ENCODE peak calls at places on chromosomes 3 and 15, in five cellular contexts. Q is brain microvascular endothelial cell, A is colonic mucosa, J is aorta, S is right lobe of liver. T is an unnamed sample.

GRCh38 chr3:109548192-109548938 is 211.0 kb upstream of the DPPA4 start:
- DNase-seq in J (no peak), Q (peak), A (no peak), S (no peak), T (no peak)

GRCh38 chr3:134327594-134327975 is 46.7 kb downstream of the AMOTL2 start:
- DNase-seq in S (no peak), A (no peak), Q (peak), J (peak), T (no peak)

GRCh38 chr3:161142486-161142885 is 37.3 kb upstream of the B3GALNT1 start:
- DNase-seq in A (no peak), J (no peak), Q (no peak), S (no peak), T (no peak)

GRCh38 chr15:68380456-68380855 is 51.5 kb downstream of the ITGA11 start:
- DNase-seq in J (no peak), A (no peak), S (no peak), Q (no peak), T (peak)

GRCh38 chr15:95503640-95504225 is 826.8 kb upstream of the NR2F2 start:
- DNase-seq in Q (no peak), S (no peak), J (no peak), A (no peak), T (no peak)

GRCh38 chr15:74776851-74777768 is 4.8 kb upstream of the CSK start:
- DNase-seq in S (peak), A (peak), Q (no peak), J (no peak), T (peak)

GRCh38 chr15:58487041-58487723 is 55.4 kb downstream of the LIPC start:
- DNase-seq in Q (no peak), A (no peak), S (no peak), J (no peak), T (no peak)

GRCh38 chr3:40043444-40043755 is 234.0 kb downstream of the MYRIP start:
- DNase-seq in A (no peak), Q (peak), S (no peak), J (no peak), T (no peak)

GRCh38 chr3:6825527-6825926 is 35.4 kb upstream of the GRM7 start:
- DNase-seq in Q (no peak), S (peak), J (no peak), A (no peak), T (no peak)

GRCh38 chr3:129281726-129282125 is 3.1 kb downstream of the HMCES start:
- DNase-seq in S (no peak), J (no peak), A (no peak), Q (no peak), T (no peak)

GRCh38 chr3:136720091-136720490 is 32.1 kb downstream of the STAG1 start:
- DNase-seq in J (no peak), Q (no peak), A (no peak), S (no peak), T (no peak)

GRCh38 chr15:79458491-79458890 is 26.4 kb downstream of the MINAR1 start:
- DNase-seq in J (no peak), Q (no peak), S (no peak), A (no peak), T (no peak)

GRCh38 chr15:99068186-99068585 is 36.7 kb upstream of the SYNM start:
- DNase-seq in S (no peak), A (no peak), Q (no peak), J (no peak), T (no peak)

GRCh38 chr15:62120776-62121175 is 44.3 kb downstream of the C2CD4B start:
- DNase-seq in S (no peak), J (no peak), Q (no peak), A (no peak), T (no peak)

GRCh38 chr3:146421814-146422748 is 47.3 kb downstream of the PLSCR2 start:
- DNase-seq in J (no peak), A (no peak), Q (peak), S (no peak), T (no peak)

GRCh38 chr15:60004846-60005351 is 788 bp downstream of the FOXB1 start:
- DNase-seq in S (no peak), J (peak), A (no peak), Q (no peak), T (no peak)

GRCh38 chr3:111967071-111967470 is 11.8 kb upstream of the ABHD10 start:
- DNase-seq in S (no peak), Q (no peak), A (no peak), J (no peak), T (no peak)

GRCh38 chr15:60392986-60393811 is 4.6 kb downstream of the ANXA2 start:
- DNase-seq in S (peak), Q (peak), A (peak), J (peak), T (no peak)

GRCh38 chr3:23993556-23994246 is 48.6 kb downstream of the NR1D2 start:
- DNase-seq in S (no peak), J (no peak), A (no peak), Q (no peak), T (no peak)

GRCh38 chr3:155494332-155494731 is 200.8 kb upstream of the STRIT1 start:
- DNase-seq in Q (no peak), A (no peak), J (no peak), S (no peak), T (no peak)

GRCh38 chr15:38440353-38441129 is 13.4 kb upstream of the FAM98B start:
- DNase-seq in Q (peak), J (no peak), A (peak), S (peak), T (peak)

GRCh38 chr15:53580371-53580770 is 179.1 kb downstream of the WDR72 start:
- DNase-seq in Q (no peak), S (peak), A (no peak), J (no peak), T (no peak)

GRCh38 chr3:22728406-22728805 is 474.7 kb upstream of the UBE2E2 start:
- DNase-seq in J (no peak), S (no peak), Q (no peak), A (no peak), T (no peak)

GRCh38 chr3:51709004-51709420 is 2.1 kb downstream of the GRM2 start:
- DNase-seq in Q (no peak), S (peak), J (peak), A (no peak), T (peak)

GRCh38 chr3:127955680-127956079 is 40.6 kb downstream of the KBTBD12 start:
- DNase-seq in A (no peak), J (no peak), Q (no peak), S (no peak), T (no peak)
- H3K27ac ChIP-seq in A (no peak), J (no peak), Q (no peak), S (no peak), T (no peak)

DNA sequence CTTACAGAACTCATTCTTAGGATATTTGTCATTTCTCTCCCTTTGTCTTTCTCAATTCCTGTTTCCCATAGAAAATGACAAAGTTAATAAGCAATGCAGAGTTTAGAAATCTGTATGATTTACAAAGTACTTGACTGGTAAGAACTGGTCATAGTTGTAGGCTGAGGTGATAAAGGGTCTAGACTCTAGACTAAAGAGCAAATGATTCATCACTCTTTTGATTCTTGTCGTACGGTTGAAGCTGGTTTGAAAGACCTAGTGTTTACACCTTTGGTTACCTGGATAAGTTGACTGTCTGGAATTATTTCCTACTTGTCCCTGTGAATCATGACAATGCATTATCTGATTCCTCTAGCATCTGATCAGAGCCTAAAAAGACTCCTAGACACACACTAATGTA is 58.9 kb upstream of the TP63 start:
- DNase-seq in J (no peak), Q (no peak), A (no peak), S (no peak), T (no peak)
- H3K27ac ChIP-seq in J (no peak), Q (no peak), A (no peak), S (no peak), T (no peak)

GRCh38 chr15:39851505-39852082 is 68.5 kb downstream of the GPR176 start:
- DNase-seq in S (no peak), A (no peak), J (no peak), Q (no peak), T (no peak)
- H3K27ac ChIP-seq in S (no peak), A (no peak), J (no peak), Q (peak), T (no peak)

DNA sequence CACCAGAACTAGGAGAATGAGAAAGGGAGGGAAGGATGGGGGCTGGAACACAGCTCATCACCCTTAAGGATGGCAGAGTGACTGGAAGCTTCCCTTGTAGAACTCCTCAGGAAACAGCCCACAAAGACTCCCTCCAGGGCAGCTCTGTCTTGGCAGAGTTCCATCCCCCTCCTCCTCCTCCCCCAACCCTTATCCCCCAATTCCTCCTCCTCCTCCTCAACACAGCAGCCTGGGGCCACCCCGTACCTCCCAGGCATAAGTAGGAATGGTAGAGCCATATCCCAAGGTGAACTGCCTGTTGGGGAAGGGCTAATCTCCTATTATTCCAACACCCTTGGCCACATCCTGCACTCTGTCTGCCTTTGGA is 38.8 kb downstream of the ADCY5 start:
- DNase-seq in A (no peak), J (peak), S (no peak), Q (no peak), T (no peak)
- H3K27ac ChIP-seq in A (peak), J (peak), S (peak), Q (no peak), T (no peak)

GRCh38 chr3:152293607-152294006 is 24.9 kb downstream of the MBNL1 start:
- DNase-seq in Q (no peak), A (no peak), S (no peak), J (no peak), T (no peak)
- H3K27ac ChIP-seq in Q (no peak), A (no peak), S (no peak), J (no peak), T (no peak)

GRCh38 chr15:31264534-31265089 is 62.0 kb upstream of the KLF13 start:
- DNase-seq in S (no peak), Q (no peak), A (peak), J (no peak), T (no peak)
- H3K27ac ChIP-seq in S (peak), Q (no peak), A (peak), J (no peak), T (peak)

DNA sequence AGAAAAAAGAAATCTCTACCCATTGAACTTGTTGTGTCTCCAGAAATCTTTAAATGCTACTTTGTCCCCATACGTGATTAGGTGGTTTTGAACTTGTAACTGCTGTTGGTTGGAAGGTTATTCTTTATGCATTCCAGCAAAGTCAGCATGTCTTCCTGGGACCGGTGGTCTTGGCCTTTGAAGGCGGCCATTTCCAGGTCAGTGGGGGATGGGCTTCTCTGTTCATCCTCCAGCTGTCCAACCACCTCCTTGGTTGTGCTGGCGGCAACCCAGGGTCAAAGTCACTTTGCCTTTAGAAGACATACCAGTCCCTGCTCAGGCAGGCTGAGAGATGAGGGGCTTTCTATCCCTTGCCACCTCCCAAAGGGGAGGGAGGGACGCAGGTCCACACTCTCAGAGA is 37.9 kb upstream of the ARL8B start:
- DNase-seq in Q (no peak), A (no peak), S (no peak), J (no peak), T (no peak)
- H3K27ac ChIP-seq in Q (no peak), A (no peak), S (no peak), J (no peak), T (no peak)

DNA sequence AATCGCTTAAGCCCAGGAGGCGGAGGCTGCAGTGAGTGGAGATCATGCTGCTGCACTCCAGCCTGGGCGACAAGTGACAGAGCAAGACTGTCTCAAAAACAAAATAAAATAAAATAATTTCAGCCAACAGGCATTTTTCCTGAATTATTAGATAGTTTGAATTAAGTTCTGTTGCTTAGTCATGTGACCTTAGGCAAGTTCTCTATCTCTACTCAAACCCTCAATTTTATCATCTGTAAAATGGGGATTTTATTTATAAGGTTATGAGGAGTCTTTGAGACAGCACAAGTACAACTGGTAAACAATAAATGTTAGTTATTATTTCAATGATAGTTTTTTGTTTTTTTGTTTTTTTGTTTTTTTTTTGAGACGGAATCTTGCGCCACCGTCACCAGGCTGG is 13.0 kb downstream of the SQOR start:
- DNase-seq in Q (no peak), S (no peak), A (no peak), J (no peak), T (no peak)
- H3K27ac ChIP-seq in Q (no peak), S (peak), A (peak), J (no peak), T (no peak)